ENCODE peak calls at places on chromosomes 4 and X, in five cellular contexts. One of them, this sample, is unnamed.

GRCh38 chr4:128225148-128225547 is 62.5 kb downstream of the PGRMC2 start:
- DNase-seq in tibial artery: no peak
- DNase-seq in astrocyte of the cerebellum: peak
- DNase-seq in suprapubic skin: no peak
- DNase-seq in choroid plexus epithelial cell: peak
- DNase-seq in this sample: peak

GRCh38 chr4:8910822-8911310 is 39.2 kb upstream of the HMX1 start:
- DNase-seq in tibial artery: peak
- DNase-seq in astrocyte of the cerebellum: no peak
- DNase-seq in suprapubic skin: peak
- DNase-seq in choroid plexus epithelial cell: no peak
- DNase-seq in this sample: no peak

GRCh38 chrX:789096-789495 is 158.5 kb downstream of the SHOX start:
- DNase-seq in tibial artery: no peak
- DNase-seq in astrocyte of the cerebellum: no peak
- DNase-seq in suprapubic skin: no peak
- DNase-seq in choroid plexus epithelial cell: no peak
- DNase-seq in this sample: no peak

GRCh38 chr4:71259911-71260331 is 78.9 kb upstream of the SLC4A4 start:
- DNase-seq in tibial artery: no peak
- DNase-seq in astrocyte of the cerebellum: no peak
- DNase-seq in suprapubic skin: no peak
- DNase-seq in choroid plexus epithelial cell: no peak
- DNase-seq in this sample: no peak

GRCh38 chrX:118974908-118975671 is 672 bp downstream of the LONRF3 start:
- DNase-seq in tibial artery: peak
- DNase-seq in astrocyte of the cerebellum: no peak
- DNase-seq in suprapubic skin: peak
- DNase-seq in choroid plexus epithelial cell: no peak
- DNase-seq in this sample: no peak

GRCh38 chrX:153304988-153305736 is 16.4 kb downstream of the PNMA6F start:
- DNase-seq in tibial artery: no peak
- DNase-seq in astrocyte of the cerebellum: no peak
- DNase-seq in suprapubic skin: no peak
- DNase-seq in choroid plexus epithelial cell: no peak
- DNase-seq in this sample: no peak

GRCh38 chrX:81537723-81538122 is 335.8 kb downstream of the SH3BGRL start:
- DNase-seq in tibial artery: no peak
- DNase-seq in astrocyte of the cerebellum: no peak
- DNase-seq in suprapubic skin: no peak
- DNase-seq in choroid plexus epithelial cell: no peak
- DNase-seq in this sample: no peak

GRCh38 chrX:25442501-25442900 is 426.7 kb upstream of the ARX start:
- DNase-seq in tibial artery: no peak
- DNase-seq in astrocyte of the cerebellum: no peak
- DNase-seq in suprapubic skin: no peak
- DNase-seq in choroid plexus epithelial cell: peak
- DNase-seq in this sample: no peak

GRCh38 chr4:12926189-12927066 is 557.7 kb downstream of the RAB28 start:
- DNase-seq in tibial artery: no peak
- DNase-seq in astrocyte of the cerebellum: no peak
- DNase-seq in suprapubic skin: no peak
- DNase-seq in choroid plexus epithelial cell: peak
- DNase-seq in this sample: no peak

GRCh38 chr4:185887125-185887524 is 75.1 kb upstream of the SORBS2 start:
- DNase-seq in tibial artery: no peak
- DNase-seq in astrocyte of the cerebellum: no peak
- DNase-seq in suprapubic skin: no peak
- DNase-seq in choroid plexus epithelial cell: no peak
- DNase-seq in this sample: no peak

GRCh38 chrX:66638591-66639500 is at the start of gene EDA2R:
- DNase-seq in tibial artery: peak
- DNase-seq in astrocyte of the cerebellum: peak
- DNase-seq in suprapubic skin: no peak
- DNase-seq in choroid plexus epithelial cell: peak
- DNase-seq in this sample: peak

GRCh38 chrX:100447563-100448397 is 37.7 kb upstream of the PCDH19 start:
- DNase-seq in tibial artery: no peak
- DNase-seq in astrocyte of the cerebellum: peak
- DNase-seq in suprapubic skin: no peak
- DNase-seq in choroid plexus epithelial cell: peak
- DNase-seq in this sample: peak

GRCh38 chr4:161336016-161336415 is 827.8 kb downstream of the FSTL5 start:
- DNase-seq in tibial artery: no peak
- DNase-seq in astrocyte of the cerebellum: peak
- DNase-seq in suprapubic skin: no peak
- DNase-seq in choroid plexus epithelial cell: no peak
- DNase-seq in this sample: no peak

GRCh38 chr4:184383497-184384055 is 90.8 kb downstream of the IRF2 start:
- DNase-seq in tibial artery: peak
- DNase-seq in astrocyte of the cerebellum: peak
- DNase-seq in suprapubic skin: no peak
- DNase-seq in choroid plexus epithelial cell: peak
- DNase-seq in this sample: peak

GRCh38 chr4:182893490-182893889 is 23.7 kb downstream of the DCTD start:
- DNase-seq in tibial artery: no peak
- DNase-seq in astrocyte of the cerebellum: no peak
- DNase-seq in suprapubic skin: no peak
- DNase-seq in choroid plexus epithelial cell: no peak
- DNase-seq in this sample: no peak

GRCh38 chrX:133859860-133860259 is 125.5 kb downstream of the GPC3 start:
- DNase-seq in tibial artery: peak
- DNase-seq in astrocyte of the cerebellum: peak
- DNase-seq in suprapubic skin: no peak
- DNase-seq in choroid plexus epithelial cell: peak
- DNase-seq in this sample: peak

GRCh38 chrX:105869676-105870075 is 47.3 kb downstream of the NRK start:
- DNase-seq in tibial artery: no peak
- DNase-seq in astrocyte of the cerebellum: no peak
- DNase-seq in suprapubic skin: no peak
- DNase-seq in choroid plexus epithelial cell: peak
- DNase-seq in this sample: peak

GRCh38 chr4:7630559-7631287 is 196.0 kb upstream of the PSAPL1 start:
- DNase-seq in tibial artery: peak
- DNase-seq in astrocyte of the cerebellum: peak
- DNase-seq in suprapubic skin: no peak
- DNase-seq in choroid plexus epithelial cell: peak
- DNase-seq in this sample: peak

GRCh38 chrX:137432609-137433008 is 133.3 kb upstream of the ZIC3 start:
- DNase-seq in tibial artery: no peak
- DNase-seq in astrocyte of the cerebellum: peak
- DNase-seq in suprapubic skin: no peak
- DNase-seq in choroid plexus epithelial cell: peak
- DNase-seq in this sample: no peak

GRCh38 chr4:58144721-58145120 is 1034.5 kb upstream of the IGFBP7 start:
- DNase-seq in tibial artery: no peak
- DNase-seq in astrocyte of the cerebellum: no peak
- DNase-seq in suprapubic skin: no peak
- DNase-seq in choroid plexus epithelial cell: no peak
- DNase-seq in this sample: no peak

GRCh38 chr4:55721651-55722050 is 85.6 kb upstream of the NMU start:
- DNase-seq in tibial artery: no peak
- DNase-seq in astrocyte of the cerebellum: no peak
- DNase-seq in suprapubic skin: no peak
- DNase-seq in choroid plexus epithelial cell: no peak
- DNase-seq in this sample: no peak

GRCh38 chr4:45944000-45944399 is 179.9 kb downstream of the GABRG1 start:
- DNase-seq in tibial artery: no peak
- DNase-seq in astrocyte of the cerebellum: no peak
- DNase-seq in suprapubic skin: no peak
- DNase-seq in choroid plexus epithelial cell: peak
- DNase-seq in this sample: no peak
- TF ChIP-seq CTCF in tibial artery: no peak
- TF ChIP-seq CTCF in astrocyte of the cerebellum: peak
- TF ChIP-seq CTCF in suprapubic skin: no peak
- TF ChIP-seq CTCF in choroid plexus epithelial cell: no peak
- TF ChIP-seq CTCF in this sample: no peak

DNA sequence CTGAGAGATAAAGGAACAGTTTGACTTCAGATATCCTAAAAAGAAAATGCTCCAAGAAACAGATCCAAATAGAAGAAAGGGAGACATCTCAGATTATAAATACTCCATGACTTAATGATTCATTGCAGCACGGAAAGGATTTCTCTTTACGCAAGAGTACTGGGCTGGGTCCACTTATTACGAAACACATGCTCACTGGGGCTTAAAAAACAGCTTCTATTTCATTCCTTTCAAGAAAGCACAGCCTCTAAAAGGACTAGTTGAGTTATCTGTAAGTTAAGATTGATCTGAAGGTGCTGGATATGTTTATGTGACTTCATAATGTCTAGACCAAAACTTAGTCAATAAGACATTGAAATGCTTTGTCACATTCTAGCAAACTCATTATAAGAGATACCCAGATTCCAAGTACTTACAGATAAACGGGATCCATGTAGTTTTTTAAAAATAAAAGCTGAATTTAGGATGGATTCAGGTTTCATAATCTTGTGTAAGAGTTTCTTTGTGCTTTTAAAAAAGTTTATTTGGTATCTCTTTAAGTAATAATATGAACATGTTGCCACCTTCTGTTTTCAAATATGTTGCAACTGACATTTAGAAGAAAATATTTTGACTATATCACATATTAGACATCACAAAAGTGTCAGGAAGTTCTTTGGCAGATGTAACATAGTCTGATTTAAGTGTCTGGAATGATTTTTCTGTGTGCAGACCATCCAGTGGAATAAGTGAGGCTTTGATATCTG is 109.5 kb upstream of the MYOZ2 start:
- DNase-seq in tibial artery: peak
- DNase-seq in astrocyte of the cerebellum: peak
- DNase-seq in suprapubic skin: no peak
- DNase-seq in choroid plexus epithelial cell: peak
- DNase-seq in this sample: peak
- H3K4me3 ChIP-seq in tibial artery: peak
- H3K4me3 ChIP-seq in astrocyte of the cerebellum: no peak
- H3K4me3 ChIP-seq in suprapubic skin: peak
- H3K4me3 ChIP-seq in choroid plexus epithelial cell: no peak
- H3K4me3 ChIP-seq in this sample: no peak

DNA sequence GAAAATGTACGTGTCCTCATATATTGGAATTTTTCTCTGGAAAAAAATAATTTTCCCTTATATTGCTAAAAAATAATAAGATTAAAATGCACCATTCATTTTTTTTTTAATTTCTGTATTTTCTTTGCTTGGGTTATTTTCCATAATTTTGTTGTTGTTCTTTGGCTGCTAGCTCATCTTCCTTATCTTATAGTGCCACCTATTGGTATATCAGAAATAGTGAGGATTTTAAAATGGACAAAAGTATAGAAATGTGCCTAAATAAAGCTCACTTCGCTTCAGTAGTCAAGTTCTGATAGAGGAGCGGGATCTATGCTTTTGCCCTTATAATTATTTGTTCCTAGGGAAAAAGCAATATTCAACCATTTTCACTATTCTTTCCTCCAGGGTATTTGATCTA is 134.8 kb downstream of the NAP1L3 start:
- DNase-seq in tibial artery: no peak
- DNase-seq in astrocyte of the cerebellum: no peak
- DNase-seq in suprapubic skin: no peak
- DNase-seq in choroid plexus epithelial cell: no peak
- DNase-seq in this sample: no peak
- TF ChIP-seq CTCF in tibial artery: peak
- TF ChIP-seq CTCF in astrocyte of the cerebellum: no peak
- TF ChIP-seq CTCF in suprapubic skin: no peak
- TF ChIP-seq CTCF in choroid plexus epithelial cell: no peak
- TF ChIP-seq CTCF in this sample: no peak

GRCh38 chr4:108109111-108109510 is 59.6 kb downstream of the LEF1 start:
- DNase-seq in tibial artery: no peak
- DNase-seq in astrocyte of the cerebellum: no peak
- DNase-seq in suprapubic skin: no peak
- DNase-seq in choroid plexus epithelial cell: no peak
- DNase-seq in this sample: no peak
- H3K4me3 ChIP-seq in tibial artery: no peak
- H3K4me3 ChIP-seq in astrocyte of the cerebellum: no peak
- H3K4me3 ChIP-seq in suprapubic skin: no peak
- H3K4me3 ChIP-seq in choroid plexus epithelial cell: no peak
- H3K4me3 ChIP-seq in this sample: no peak

DNA sequence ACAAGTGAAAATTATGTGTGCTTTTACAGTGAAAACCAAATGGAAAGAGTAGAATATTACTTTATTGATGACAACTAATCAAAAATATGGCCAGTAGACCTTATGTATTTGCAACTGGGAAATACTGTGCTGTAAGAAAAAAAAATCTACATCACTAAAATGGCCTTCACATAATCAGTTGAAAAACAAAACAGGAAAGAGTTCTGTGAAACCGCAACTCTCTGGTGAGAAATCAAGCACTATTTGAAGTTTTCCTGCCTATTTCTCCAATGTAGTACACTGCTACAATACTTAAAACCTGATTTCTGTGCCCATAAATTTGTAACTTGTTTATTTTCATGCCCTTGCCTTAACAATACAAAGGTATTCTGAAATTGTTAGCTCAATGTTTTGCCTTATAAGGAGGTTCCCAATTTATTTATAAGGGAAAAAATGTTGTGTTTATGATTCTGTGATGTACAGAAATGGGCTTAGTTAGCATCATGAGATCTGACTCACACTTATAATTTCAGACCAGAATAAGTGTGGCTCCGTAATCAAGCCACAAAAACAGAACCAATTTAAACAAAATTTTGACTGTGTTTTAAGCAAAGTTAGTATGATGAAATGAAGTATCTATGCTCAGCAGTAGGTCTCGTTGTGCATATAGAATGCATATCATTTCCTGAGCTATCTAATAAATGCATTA is 147.1 kb downstream of the FAT4 start:
- DNase-seq in tibial artery: no peak
- DNase-seq in astrocyte of the cerebellum: no peak
- DNase-seq in suprapubic skin: no peak
- DNase-seq in choroid plexus epithelial cell: peak
- DNase-seq in this sample: no peak
- TF ChIP-seq CTCF in tibial artery: no peak
- TF ChIP-seq CTCF in astrocyte of the cerebellum: no peak
- TF ChIP-seq CTCF in suprapubic skin: no peak
- TF ChIP-seq CTCF in choroid plexus epithelial cell: no peak
- TF ChIP-seq CTCF in this sample: no peak

DNA sequence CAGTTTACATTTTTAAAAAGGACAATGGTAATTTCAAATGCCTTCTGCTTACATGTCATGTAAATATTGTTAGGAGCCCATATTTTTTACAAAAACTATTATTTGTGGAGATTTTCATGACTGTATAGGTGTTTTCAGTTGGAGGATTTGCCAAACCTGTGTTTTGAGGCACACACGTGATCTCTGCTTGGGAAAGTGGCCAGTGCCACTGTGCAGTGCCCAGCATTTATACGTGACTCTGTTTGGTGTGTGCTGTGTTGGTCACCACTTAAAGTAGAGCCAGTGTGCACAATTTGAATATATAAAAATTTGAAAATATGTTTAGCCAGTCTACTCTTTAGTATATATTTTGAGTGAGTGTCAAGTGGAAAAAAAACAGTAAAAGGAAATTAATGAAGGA is 26.8 kb upstream of the NAP1L5 start:
- DNase-seq in tibial artery: no peak
- DNase-seq in astrocyte of the cerebellum: no peak
- DNase-seq in suprapubic skin: no peak
- DNase-seq in choroid plexus epithelial cell: no peak
- DNase-seq in this sample: no peak
- H3K4me3 ChIP-seq in tibial artery: no peak
- H3K4me3 ChIP-seq in astrocyte of the cerebellum: no peak
- H3K4me3 ChIP-seq in suprapubic skin: no peak
- H3K4me3 ChIP-seq in choroid plexus epithelial cell: no peak
- H3K4me3 ChIP-seq in this sample: no peak

GRCh38 chrX:95505721-95506120 is 1178.9 kb upstream of the DIAPH2 start:
- DNase-seq in tibial artery: no peak
- DNase-seq in astrocyte of the cerebellum: no peak
- DNase-seq in suprapubic skin: no peak
- DNase-seq in choroid plexus epithelial cell: no peak
- DNase-seq in this sample: no peak
- TF ChIP-seq CTCF in tibial artery: no peak
- TF ChIP-seq CTCF in astrocyte of the cerebellum: no peak
- TF ChIP-seq CTCF in suprapubic skin: no peak
- TF ChIP-seq CTCF in choroid plexus epithelial cell: no peak
- TF ChIP-seq CTCF in this sample: no peak